ENCODE peak calls at places on chromosomes 3 and 15, in eight cellular contexts. H is HAP-1; I is heart left ventricle; F is right cardiac atrium; V is CD4-positive, alpha-beta memory T cell; W is CD4-positive, CD25-positive, alpha-beta regulatory T cell; L is heart right ventricle; R is mucosa of descending colon. D is an unnamed sample. For H3K4me1, the result is how much of the 10 kb centered on the place peaks cover.

GRCh38 chr3:139906441-139906840 is 28.5 kb upstream of the CLSTN2 start:
- DNase-seq in H (no peak), I (no peak), F (no peak), V (no peak), W (no peak), L (no peak), R (no peak), D (peak)

GRCh38 chr3:175146258-175146657 is 287.1 kb downstream of the NAALADL2 start:
- DNase-seq in H (no peak), I (no peak), F (no peak), V (no peak), W (no peak), L (no peak), R (no peak), D (no peak)

GRCh38 chr15:85741662-85742061 is 53.1 kb downstream of the KLHL25 start:
- DNase-seq in H (no peak), I (no peak), F (no peak), V (no peak), W (no peak), L (no peak), R (no peak), D (no peak)

GRCh38 chr15:96693990-96694517 is 363.6 kb downstream of the NR2F2 start:
- DNase-seq in H (no peak), I (no peak), F (no peak), V (no peak), W (no peak), L (no peak), R (no peak), D (no peak)

GRCh38 chr3:4740397-4741105 is 238.7 kb upstream of the BHLHE40 start:
- DNase-seq in H (no peak), I (peak), F (peak), V (no peak), W (peak), L (no peak), R (no peak), D (no peak)

GRCh38 chr3:138457863-138458735 is 23.7 kb downstream of the ESYT3 start:
- DNase-seq in H (no peak), I (peak), F (no peak), V (no peak), W (no peak), L (no peak), R (no peak), D (no peak)

GRCh38 chr15:95843241-95843851 is 487.2 kb upstream of the NR2F2 start:
- DNase-seq in H (no peak), I (peak), F (peak), V (no peak), W (no peak), L (peak), R (no peak), D (peak)

GRCh38 chr15:37046876-37047614 is 53.3 kb downstream of the MEIS2 start:
- DNase-seq in H (peak), I (no peak), F (no peak), V (no peak), W (no peak), L (no peak), R (no peak), D (no peak)

GRCh38 chr3:137202941-137203340 is 245.2 kb downstream of the IL20RB start:
- DNase-seq in H (no peak), I (peak), F (no peak), V (no peak), W (no peak), L (no peak), R (no peak), D (peak)

GRCh38 chr3:120506076-120506827 is 55.5 kb upstream of the FSTL1 start:
- DNase-seq in H (no peak), I (no peak), F (no peak), V (no peak), W (no peak), L (no peak), R (no peak), D (no peak)

GRCh38 chr3:106750092-106750491 is 627.1 kb upstream of the CCDC54 start:
- DNase-seq in H (no peak), I (no peak), F (no peak), V (no peak), W (no peak), L (no peak), R (no peak), D (peak)

GRCh38 chr15:31474059-31474868 is 147.6 kb downstream of the KLF13 start:
- DNase-seq in H (no peak), I (no peak), F (no peak), V (no peak), W (peak), L (no peak), R (no peak), D (no peak)

GRCh38 chr3:121817753-121818152 is 17.1 kb downstream of the IQCB1 start:
- DNase-seq in H (no peak), I (peak), F (no peak), V (no peak), W (peak), L (no peak), R (no peak), D (no peak)

GRCh38 chr3:46470831-46471230 is 6.1 kb upstream of the LTF start:
- DNase-seq in H (no peak), I (no peak), F (no peak), V (no peak), W (no peak), L (no peak), R (no peak), D (no peak)

GRCh38 chr3:187976361-187976900 is 177.5 kb upstream of the LPP start:
- DNase-seq in H (no peak), I (no peak), F (no peak), V (no peak), W (peak), L (no peak), R (no peak), D (no peak)

GRCh38 chr15:43299884-43300283 is 30.5 kb downstream of the LCMT2 start:
- DNase-seq in H (no peak), I (no peak), F (no peak), V (no peak), W (no peak), L (no peak), R (no peak), D (no peak)

GRCh38 chr15:83200162-83200561 is 7.5 kb downstream of the HDGFL3 start:
- DNase-seq in H (no peak), I (no peak), F (no peak), V (peak), W (no peak), L (no peak), R (no peak), D (peak)
- H3K4me1 ChIP-seq in H (under half), I (under half), F (under half), V (under half), W (under half), L (under half), R (under half), D (under half)

GRCh38 chr3:100830931-100831330 is 121.6 kb downstream of the TFG start:
- DNase-seq in H (no peak), I (no peak), F (no peak), V (no peak), W (no peak), L (no peak), R (no peak), D (no peak)

GRCh38 chr3:100825574-100825973 is 116.3 kb downstream of the TFG start:
- DNase-seq in H (no peak), I (no peak), F (no peak), V (no peak), W (no peak), L (no peak), R (no peak), D (peak)
- H3K4me1 ChIP-seq in H (under half), I (under half), F (under half), V (under half), W (under half), L (under half), R (under half), D (under half)

GRCh38 chr3:52238761-52239701 is at the start of gene TWF2:
- DNase-seq in H (peak), I (peak), F (peak), V (peak), W (peak), L (peak), R (peak), D (peak)
- H3K4me1 ChIP-seq in H (under half), I (under half), F (under half), V (half or more), W (half or more), L (under half), R (under half), D (under half)

GRCh38 chr3:157261000-157261399 is 101.1 kb upstream of the CCNL1 start:
- DNase-seq in H (no peak), I (no peak), F (no peak), V (no peak), W (no peak), L (no peak), R (no peak), D (no peak)
- H3K4me1 ChIP-seq in H (under half), I (under half), F (under half), V (under half), W (under half), L (under half), R (under half), D (under half)

GRCh38 chr3:78791745-78792144 is 976.1 kb downstream of the ROBO1 start:
- DNase-seq in H (no peak), I (no peak), F (no peak), V (no peak), W (no peak), L (no peak), R (no peak), D (peak)
- H3K4me1 ChIP-seq in H (under half), I (under half), F (under half), V (under half), W (under half), L (under half), R (under half), D (under half)

D was measured in SJCRH30.